ENCODE peak calls at places on chromosomes 16 and 17, in nine cellular contexts. U, Y, V, J, F, P, R, M and S are unnamed samples. For H3K27me3, the result is how much of the 10 kb centered on the place peaks cover.

GRCh38 chr16:24116989-24117388 is 139.1 kb upstream of the CACNG3 start:
- DNase-seq in U (no peak), Y (no peak), V (no peak), J (peak), F (no peak), P (no peak), R (no peak), M (no peak), S (no peak)

GRCh38 chr17:42855048-42855596 is 4.1 kb downstream of the AOC3 start:
- DNase-seq in U (no peak), Y (peak), V (no peak), J (no peak), F (no peak), P (no peak), R (peak), M (no peak), S (no peak)

GRCh38 chr16:84423416-84423837 is 55.1 kb downstream of the ATP2C2 start:
- DNase-seq in U (no peak), Y (no peak), V (peak), J (peak), F (no peak), P (no peak), R (peak), M (peak), S (no peak)

GRCh38 chr17:78112508-78113471 is 15.8 kb downstream of the TMC6 start:
- DNase-seq in U (peak), Y (peak), V (peak), J (peak), F (peak), P (peak), R (peak), M (no peak), S (peak)

GRCh38 chr16:49523435-49524159 is 150.0 kb downstream of the C16orf78 start:
- DNase-seq in U (peak), Y (no peak), V (peak), J (no peak), F (no peak), P (no peak), R (no peak), M (no peak), S (no peak)

GRCh38 chr17:40827746-40828453 is 5.5 kb upstream of the KRT10 start:
- DNase-seq in U (no peak), Y (peak), V (peak), J (no peak), F (no peak), P (no peak), R (no peak), M (no peak), S (no peak)

GRCh38 chr17:80219777-80220708 is at the start of the genes SGSH and SLC26A11:
- DNase-seq in U (peak), Y (peak), V (peak), J (peak), F (peak), P (peak), R (peak), M (no peak), S (peak)

GRCh38 chr17:49104511-49105074 is 28.0 kb upstream of the B4GALNT2 start:
- DNase-seq in U (no peak), Y (no peak), V (no peak), J (no peak), F (no peak), P (no peak), R (no peak), M (no peak), S (no peak)

GRCh38 chr17:57276621-57277020 is 20.3 kb downstream of the MSI2 start:
- DNase-seq in U (no peak), Y (no peak), V (no peak), J (no peak), F (no peak), P (no peak), R (no peak), M (no peak), S (no peak)

GRCh38 chr16:1771072-1771863 is at the start of gene NME3:
- DNase-seq in U (peak), Y (peak), V (peak), J (peak), F (peak), P (peak), R (peak), M (no peak), S (peak)

GRCh38 chr17:74852237-74853047 is 7.2 kb downstream of the GRIN2C start:
- DNase-seq in U (peak), Y (no peak), V (peak), J (peak), F (no peak), P (peak), R (peak), M (no peak), S (peak)

DNA sequence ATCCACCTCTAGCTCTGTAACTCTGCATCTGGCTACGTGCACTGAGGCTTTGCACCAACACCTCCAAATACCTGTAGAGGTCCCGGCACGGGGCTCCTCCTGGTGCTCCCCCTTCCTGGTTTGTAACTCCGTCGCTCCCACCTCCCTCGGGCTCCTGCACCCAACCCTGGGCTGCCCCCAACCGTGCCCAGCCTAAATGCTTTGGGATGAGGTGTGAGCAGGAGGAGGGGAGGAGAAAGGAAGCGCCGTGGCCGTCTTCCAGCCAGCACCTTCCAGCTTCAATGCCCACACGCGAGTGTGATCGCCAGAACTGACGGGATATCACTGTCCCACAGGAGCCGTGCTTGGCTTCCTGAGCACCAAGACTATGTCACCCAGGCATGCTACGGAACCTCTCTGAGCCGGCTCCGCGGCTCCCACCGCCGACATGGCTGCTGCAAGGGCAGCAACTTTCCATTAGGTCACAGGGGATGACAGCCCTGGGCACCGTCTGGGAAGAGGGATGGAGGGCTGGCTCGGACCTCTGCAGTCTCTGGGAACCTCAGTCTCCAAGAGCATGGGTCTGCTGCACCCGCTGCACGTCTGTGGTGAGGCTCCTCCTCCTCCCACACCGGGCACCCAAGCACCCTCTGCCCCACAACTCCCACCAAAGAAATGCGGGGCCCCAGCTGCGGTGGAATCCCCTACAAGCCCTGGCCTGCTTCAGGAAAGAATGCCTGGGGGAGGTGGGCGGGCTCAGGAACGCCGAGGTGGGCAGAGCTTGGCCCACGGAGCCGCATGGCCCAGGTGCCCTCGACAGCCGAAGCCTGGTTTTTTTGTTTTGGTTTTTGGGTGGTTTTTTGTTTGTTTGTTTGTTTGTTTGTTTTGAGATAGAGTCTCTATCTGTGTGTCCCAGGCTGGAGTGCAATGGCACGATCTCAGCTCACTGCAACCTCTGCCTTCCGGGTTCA is 6.4 kb upstream of the SLC38A10 start:
- DNase-seq in U (no peak), Y (no peak), V (no peak), J (no peak), F (no peak), P (no peak), R (no peak), M (no peak), S (no peak)
- H3K4me3 ChIP-seq in U (no peak), Y (no peak), V (no peak), J (no peak), F (no peak), P (no peak), R (no peak), M (no peak), S (no peak)

GRCh38 chr17:4572131-4572530 is 11.8 kb upstream of the GGT6 start:
- DNase-seq in U (no peak), Y (no peak), V (no peak), J (no peak), F (no peak), P (no peak), R (no peak), M (no peak), S (no peak)
- H3K27me3 ChIP-seq in U (under half), Y (under half), V (under half), J (under half), F (under half), P (under half), R (under half), M (under half), S (under half)

GRCh38 chr17:8015957-8016631 is 13.7 kb downstream of the GUCY2D start:
- DNase-seq in U (peak), Y (no peak), V (no peak), J (peak), F (no peak), P (no peak), R (no peak), M (no peak), S (peak)
- H3K4me3 ChIP-seq in U (peak), Y (peak), V (no peak), J (peak), F (peak), P (no peak), R (no peak), M (no peak), S (peak)

GRCh38 chr17:5958850-5959249 is 111.3 kb upstream of the WSCD1 start:
- DNase-seq in U (no peak), Y (no peak), V (no peak), J (no peak), F (no peak), P (no peak), R (no peak), M (no peak), S (no peak)

GRCh38 chr17:5951912-5952311 is 118.3 kb upstream of the WSCD1 start:
- DNase-seq in U (no peak), Y (no peak), V (no peak), J (no peak), F (no peak), P (no peak), R (no peak), M (no peak), S (no peak)

GRCh38 chr17:5950871-5951270 is 119.3 kb upstream of the WSCD1 start:
- DNase-seq in U (no peak), Y (no peak), V (no peak), J (peak), F (no peak), P (no peak), R (no peak), M (no peak), S (no peak)

DNA sequence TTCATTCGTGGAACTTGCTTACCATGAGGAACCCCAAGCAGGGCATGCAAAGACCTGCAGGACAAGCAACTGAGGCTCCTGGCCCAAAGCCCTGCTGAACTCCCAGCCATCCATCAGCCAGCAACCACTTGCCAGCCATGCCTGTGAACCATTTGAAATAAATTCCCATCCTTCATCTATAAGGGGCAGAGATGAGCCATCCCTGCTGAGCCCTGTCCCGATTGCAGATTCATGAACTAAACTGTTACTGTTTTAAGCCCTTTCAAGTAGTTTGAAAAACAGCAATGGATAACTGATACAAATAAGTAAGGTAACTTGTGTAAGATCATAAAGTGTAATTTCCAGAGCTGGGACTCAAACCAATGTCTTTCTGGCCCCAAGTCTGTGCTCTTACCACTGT is 114.4 kb upstream of the WSCD1 start:
- DNase-seq in U (no peak), Y (no peak), V (no peak), J (peak), F (no peak), P (no peak), R (no peak), M (no peak), S (no peak)
- H3K27me3 ChIP-seq in U (under half), Y (under half), V (under half), J (under half), F (under half), P (under half), R (under half), M (under half), S (under half)